ENCODE peak calls at places on chromosomes 4 and X, in five cellular contexts. Z, L, V, F and D are unnamed samples.

GRCh38 chrX:141278306-141278705 is 36.0 kb upstream of the SPANXC start:
- DNase-seq in F (peak), V (no peak), L (peak), Z (no peak), D (peak)

GRCh38 chr4:141352775-141353544 is 132.3 kb downstream of the ZNF330 start:
- DNase-seq in V (no peak), L (no peak), F (no peak), Z (no peak), D (peak)

GRCh38 chrX:10726647-10727046 is 106.3 kb upstream of the MID1 start:
- DNase-seq in V (no peak), F (peak), L (peak), Z (no peak), D (no peak)

GRCh38 chr4:69518543-69519198 is 23.0 kb upstream of the UGT2B4 start:
- DNase-seq in F (no peak), L (no peak), Z (no peak), V (no peak), D (no peak)

GRCh38 chrX:103845165-103845653 is 13.2 kb upstream of the RAB9B start:
- DNase-seq in F (peak), Z (peak), L (peak), V (peak), D (peak)

GRCh38 chrX:34300871-34301270 is 168.8 kb upstream of the FAM47A start:
- DNase-seq in L (peak), F (peak), V (no peak), Z (peak), D (peak)

GRCh38 chr4:16026155-16026761 is 57.6 kb downstream of the PROM1 start:
- DNase-seq in Z (peak), F (peak), L (peak), V (no peak), D (peak)

GRCh38 chrX:123755107-123755506 is 22.3 kb upstream of the THOC2 start:
- DNase-seq in F (no peak), V (no peak), Z (no peak), L (no peak), D (no peak)

GRCh38 chrX:132480581-132481203 is 8.1 kb downstream of the MBNL3 start:
- DNase-seq in V (no peak), L (no peak), Z (peak), F (peak), D (no peak)

GRCh38 chrX:147376601-147377387 is 534.9 kb upstream of the FMR1 start:
- DNase-seq in V (no peak), Z (no peak), F (no peak), L (no peak), D (no peak)

GRCh38 chrX:18885317-18886004 is 98.5 kb downstream of the PHKA2 start:
- DNase-seq in L (no peak), V (no peak), Z (no peak), F (no peak), D (no peak)